ENCODE peak calls at places on chromosomes 3 and 15, in six cellular contexts. C is trophoblast cell, W is IMR-90, D is H1, L is neuronal stem cell, K is mesenchymal stem cell. V is an unnamed sample.
A peak's percentile ranks its signal among the peaks of the same experiment; 100 is the strongest.

GRCh38 chr3:95134693-95135375 is 1072.0 kb downstream of the NSUN3 start:
- DNase-seq in K (peak; percentile 5), L (no peak), D (no peak), C (no peak), W (no peak), V (no peak)

GRCh38 chr3:41418961-41419691 is 219.8 kb downstream of the CTNNB1 start:
- DNase-seq in D (no peak), W (peak; percentile 45), C (peak; percentile 23), L (no peak), K (peak; percentile 60), V (peak; percentile 36)

GRCh38 chr15:64460737-64461576 is 579 bp downstream of the ZNF609 start:
- DNase-seq in K (peak; percentile 87), W (peak; percentile 81), C (peak; percentile 7), L (no peak), D (peak; percentile 54), V (peak; percentile 46)

GRCh38 chr15:45027220-45027619 is 4.2 kb downstream of the SORD start:
- DNase-seq in W (no peak), C (no peak), D (no peak), K (no peak), L (no peak), V (no peak)

GRCh38 chr3:149019581-149019980 is 28.2 kb downstream of the GYG1 start:
- DNase-seq in W (peak; percentile 44), C (no peak), K (no peak), L (no peak), D (no peak), V (no peak)

GRCh38 chr15:100833432-100834389 is 45.9 kb upstream of the ALDH1A3 start:
- DNase-seq in L (no peak), D (no peak), C (no peak), W (no peak), K (no peak), V (no peak)

GRCh38 chr3:133792171-133792763 is 13.3 kb upstream of the SRPRB start:
- DNase-seq in D (no peak), W (peak; percentile 5), L (peak; percentile 44), K (peak; percentile 11), C (no peak), V (no peak)

GRCh38 chr15:65026756-65027155 is 2.7 kb downstream of the MTFMT start:
- DNase-seq in C (no peak), L (no peak), W (no peak), K (no peak), D (no peak), V (no peak)

GRCh38 chr15:85583404-85584390 is 203.3 kb downstream of the AKAP13 start:
- DNase-seq in W (peak; percentile 68), L (peak; percentile 21), C (peak; percentile 84), K (peak; percentile 75), D (no peak), V (no peak)

GRCh38 chr15:79815468-79815867 is 81.3 kb downstream of the MTHFS start:
- DNase-seq in D (no peak), W (no peak), C (no peak), K (no peak), L (no peak), V (no peak)

GRCh38 chr3:57091471-57091870 is 31.0 kb downstream of the SPATA12 start:
- DNase-seq in C (no peak), L (no peak), W (peak; percentile 83), K (peak; percentile 16), D (no peak), V (no peak)

GRCh38 chr3:77320514-77320913 is 280.6 kb downstream of the ROBO2 start:
- DNase-seq in W (peak; percentile 67), K (peak; percentile 60), D (no peak), L (peak; percentile 30), C (no peak), V (no peak)

GRCh38 chr3:102447272-102447671 is 12.5 kb downstream of the ZPLD1 start:
- DNase-seq in C (no peak), L (no peak), K (peak; percentile 11), W (peak; percentile 47), D (no peak), V (no peak)

GRCh38 chr3:165192610-165193192 is 3.5 kb downstream of the SLITRK3 start:
- DNase-seq in W (no peak), K (peak; percentile 8), L (peak; percentile 67), C (no peak), D (peak; percentile 76), V (peak; percentile 80)

GRCh38 chr15:100635406-100636071 is 33.1 kb downstream of the ASB7 start:
- DNase-seq in D (no peak), C (no peak), L (no peak), W (no peak), K (no peak), V (peak; percentile 62)

GRCh38 chr3:120203621-120204020 is 81.4 kb downstream of the GPR156 start:
- DNase-seq in D (no peak), C (peak; percentile 7), L (no peak), W (no peak), K (no peak), V (no peak)

GRCh38 chr3:177440456-177441105 is 243.3 kb upstream of the TBL1XR1 start:
- DNase-seq in L (no peak), D (no peak), K (no peak), C (no peak), W (no peak), V (no peak)

GRCh38 chr3:193605876-193606275 is 12.9 kb downstream of the OPA1 start:
- DNase-seq in W (peak; percentile 65), C (peak; percentile 37), K (peak; percentile 77), D (peak; percentile 68), L (peak; percentile 36), V (peak; percentile 59)

DNA sequence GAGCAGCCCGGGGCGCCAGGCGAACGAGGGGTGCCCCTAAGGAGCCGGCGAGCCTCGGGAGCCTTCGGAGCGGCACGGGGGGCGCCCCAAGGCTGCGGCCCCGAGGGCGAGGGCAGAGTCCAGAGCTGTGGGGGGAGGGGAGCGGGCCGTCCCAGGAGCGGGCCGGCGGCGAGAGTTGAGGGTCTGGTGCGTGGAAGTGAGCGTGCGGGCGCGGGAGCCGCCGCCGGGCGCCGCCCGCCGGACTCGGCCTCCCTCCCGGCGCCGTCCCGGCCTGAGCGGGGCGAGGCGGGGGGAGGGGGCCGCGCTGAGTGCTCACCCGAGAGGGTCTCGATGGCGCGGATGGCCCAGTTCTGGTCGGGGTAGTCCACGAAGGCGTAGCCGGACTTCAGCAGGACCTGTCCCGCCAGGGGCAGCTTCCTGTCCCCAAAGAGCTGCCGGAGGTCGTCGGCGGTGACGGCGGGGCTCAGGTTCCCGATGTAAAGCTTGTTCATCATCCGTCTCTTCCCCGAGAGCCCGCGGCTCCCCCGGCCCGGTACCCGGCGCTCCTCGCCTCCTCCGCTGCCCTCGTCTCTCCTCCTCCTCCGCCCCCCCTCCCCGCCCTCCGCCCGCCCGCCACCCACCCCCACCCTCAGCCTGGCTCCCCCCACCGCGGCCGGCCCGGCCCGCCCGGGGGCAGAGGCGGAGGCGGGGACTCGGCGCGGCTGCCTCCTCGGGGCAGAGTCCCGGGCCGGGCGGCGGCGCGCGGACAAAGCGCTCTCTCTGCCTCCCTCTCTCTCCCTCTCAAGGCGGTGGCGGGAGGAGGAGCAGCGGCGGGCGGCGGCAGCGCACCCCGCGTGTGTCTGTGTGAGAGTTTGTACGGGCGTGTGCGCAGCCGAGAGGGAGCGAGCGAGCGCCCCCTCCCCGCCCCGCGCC is at the start of gene IGF2BP2:
- DNase-seq in C (peak; percentile 70), L (peak; percentile 87), D (peak; percentile 79), W (peak; percentile 80), K (peak; percentile 91), V (peak; percentile 68)
- H3K18ac ChIP-seq in C (peak within 1 kb of the TSS; percentile 100), L (peak within 1 kb of the TSS; percentile 100), D (peak within 1 kb of the TSS; percentile 90), W (peak within 1 kb of the TSS; percentile 86), K (peak within 1 kb of the TSS; percentile 99), V (peak within 1 kb of the TSS; percentile 90)

GRCh38 chr3:46206284-46206683 is 1.8 kb downstream of the CCR1 start:
- DNase-seq in L (no peak), C (no peak), K (no peak), W (no peak), D (no peak), V (no peak)
- H4K91ac ChIP-seq in L (no peak overlapping the region), C (peak overlapping the region; percentile 59), K (no peak overlapping the region), W (no peak overlapping the region), D (no peak overlapping the region), V (no peak overlapping the region)

DNA sequence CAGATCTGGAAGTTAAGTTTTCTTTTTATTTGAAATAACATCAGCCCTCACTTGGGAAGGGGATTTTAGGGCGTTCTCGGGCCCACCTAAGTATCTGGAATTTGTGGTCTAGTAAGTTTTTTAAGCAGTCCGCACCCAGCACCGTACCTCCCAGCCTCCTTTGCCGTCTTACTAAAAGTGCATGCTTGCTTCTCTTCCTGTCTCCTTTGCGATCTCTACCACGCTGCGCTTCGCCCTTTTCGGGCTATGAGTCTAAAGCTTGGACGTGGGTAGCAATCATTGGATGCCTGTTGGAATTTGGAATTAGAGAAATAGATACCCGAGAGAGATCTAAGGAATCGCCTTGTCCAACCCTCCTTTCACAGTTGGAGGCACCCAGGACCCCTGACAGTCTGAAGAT is 1.1 kb downstream of the THSD4 start:
- DNase-seq in C (no peak), K (no peak), W (peak; percentile 38), L (no peak), D (no peak), V (no peak)
- H3K18ac ChIP-seq in C (no peak overlapping the region), K (no peak overlapping the region), W (peak overlapping the region; percentile 86), L (no peak overlapping the region), D (peak overlapping the region; percentile 17), V (no peak overlapping the region)

DNA sequence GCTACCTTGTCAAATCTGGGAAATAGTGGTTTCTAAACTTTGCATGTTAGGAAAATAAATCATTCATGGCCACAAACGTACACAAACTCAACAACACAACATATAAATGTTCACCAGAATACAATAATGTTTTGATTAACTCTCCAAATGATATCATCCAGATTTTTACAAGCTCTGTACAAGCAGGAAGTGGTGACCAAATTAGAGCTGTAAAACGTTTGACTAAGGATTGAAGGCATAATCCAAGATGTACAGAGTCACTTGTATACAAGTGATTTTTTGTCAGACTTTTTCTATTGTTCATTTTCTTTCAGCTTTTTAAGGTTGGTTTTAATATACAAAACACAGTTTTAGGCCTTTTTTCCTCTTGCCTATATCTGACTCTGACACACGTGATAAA is 748.4 kb upstream of the GRM7 start:
- DNase-seq in L (no peak), W (no peak), D (no peak), K (no peak), C (no peak), V (no peak)
- H4K91ac ChIP-seq in L (no peak overlapping the region), W (no peak overlapping the region), D (no peak overlapping the region), K (no peak overlapping the region), C (no peak overlapping the region), V (no peak overlapping the region)